ENCODE peak calls at places on chromosomes 6 and 20, in nine cellular contexts. W is EH; P is G401; V is effector CD8-positive, alpha-beta T cell; T is DMS153; Q is neural crest cell; Z is heart left ventricle; J is stimulated activated CD4-positive, alpha-beta T cell treated with anti-CD3 and anti-CD28 coated beads, TNF-alpha, amount 100 ng/mL, for 24 hours; F is NCI-H510A. Y is an unnamed sample.

GRCh38 chr20:38840053-38840893 is 34.8 kb downstream of the PPP1R16B start:
- DNase-seq in Q (no peak), W (no peak), T (no peak), F (no peak), Z (no peak), P (no peak), V (no peak), J (peak), Y (no peak)

GRCh38 chr6:100381111-100381510 is 83.6 kb downstream of the SIM1 start:
- DNase-seq in Q (no peak), F (no peak), T (no peak), J (no peak), P (no peak), W (peak), Z (no peak), V (no peak), Y (peak)

GRCh38 chr6:16950311-16950710 is 151.5 kb upstream of the STMND1 start:
- DNase-seq in J (no peak), Q (no peak), Z (no peak), W (peak), T (no peak), V (no peak), F (no peak), P (no peak), Y (no peak)

GRCh38 chr20:34999782-35000181 is 44.1 kb downstream of the MYH7B start:
- DNase-seq in P (no peak), Z (no peak), T (no peak), Q (no peak), V (no peak), J (no peak), W (no peak), F (no peak), Y (no peak)

GRCh38 chr20:22369100-22369499 is 215.3 kb downstream of the FOXA2 start:
- DNase-seq in Q (no peak), W (no peak), F (no peak), P (no peak), V (no peak), Z (no peak), J (no peak), T (no peak), Y (no peak)

GRCh38 chr6:18058429-18058828 is 64.0 kb downstream of the NHLRC1 start:
- DNase-seq in T (no peak), V (no peak), F (no peak), Z (no peak), Q (no peak), P (no peak), J (no peak), W (no peak), Y (no peak)

GRCh38 chr6:147604373-147604772 is 95.9 kb downstream of the SAMD5 start:
- DNase-seq in J (no peak), F (no peak), V (no peak), P (no peak), Q (no peak), T (no peak), Z (no peak), W (no peak), Y (peak)

GRCh38 chr20:3563548-3564177 is 92.8 kb downstream of the ATRN start:
- DNase-seq in F (peak), V (no peak), J (no peak), P (peak), Z (no peak), Q (no peak), T (no peak), W (peak), Y (peak)

GRCh38 chr6:45415315-45415714 is 37.6 kb upstream of the SUPT3H start:
- DNase-seq in Z (no peak), T (no peak), P (no peak), Q (no peak), W (no peak), J (no peak), F (no peak), V (no peak), Y (no peak)

GRCh38 chr20:13883425-13883824 is 98.6 kb downstream of the NDUFAF5 start:
- DNase-seq in J (no peak), F (no peak), T (no peak), W (no peak), Z (no peak), Q (no peak), V (no peak), P (no peak), Y (no peak)

GRCh38 chr6:97113170-97113569 is 169.8 kb downstream of the MMS22L start:
- DNase-seq in T (no peak), P (no peak), F (no peak), J (peak), Z (no peak), W (no peak), Q (no peak), V (no peak), Y (no peak)

GRCh38 chr20:51306521-51307358 is 235.8 kb downstream of the NFATC2 start:
- DNase-seq in T (no peak), F (no peak), Z (peak), P (peak), V (peak), Q (peak), W (peak), J (peak), Y (peak)

Y was measured in iris pigment epithelial cell.